ENCODE peak calls at places on chromosomes 3 and 15, in six cellular contexts. One of them, this sample, is unnamed.

GRCh38 chr3:157527471-157527881 is 24.3 kb upstream of the VEPH1 start:
- DNase-seq in mesenchymal stem cell: peak; percentile 34
- DNase-seq in mesendoderm: no peak
- DNase-seq in H1: no peak
- DNase-seq in IMR-90: peak; percentile 50
- DNase-seq in H9: no peak
- DNase-seq in this sample: no peak

GRCh38 chr15:70765504-70766281 is 2.3 kb upstream of the UACA start:
- DNase-seq in IMR-90: peak; percentile 63
- DNase-seq in H9: no peak
- DNase-seq in mesendoderm: no peak
- DNase-seq in mesenchymal stem cell: peak; percentile 66
- DNase-seq in H1: no peak
- DNase-seq in this sample: no peak

GRCh38 chr3:97131476-97131875 is 317.1 kb downstream of the EPHA6 start:
- DNase-seq in mesenchymal stem cell: no peak
- DNase-seq in H1: no peak
- DNase-seq in IMR-90: no peak
- DNase-seq in H9: no peak
- DNase-seq in mesendoderm: no peak
- DNase-seq in this sample: no peak

GRCh38 chr3:62481972-62482371 is 108.6 kb upstream of the FEZF2 start:
- DNase-seq in H1: no peak
- DNase-seq in IMR-90: no peak
- DNase-seq in mesendoderm: no peak
- DNase-seq in mesenchymal stem cell: no peak
- DNase-seq in H9: no peak
- DNase-seq in this sample: no peak

GRCh38 chr3:64578797-64579196 is 109.0 kb downstream of the ADAMTS9 start:
- DNase-seq in H9: no peak
- DNase-seq in mesenchymal stem cell: no peak
- DNase-seq in H1: no peak
- DNase-seq in IMR-90: no peak
- DNase-seq in mesendoderm: no peak
- DNase-seq in this sample: no peak

GRCh38 chr3:146814601-146815315 is 209.6 kb upstream of the PLSCR5 start:
- DNase-seq in IMR-90: peak; percentile 4
- DNase-seq in H1: no peak
- DNase-seq in mesendoderm: peak; percentile 86
- DNase-seq in H9: no peak
- DNase-seq in mesenchymal stem cell: peak; percentile 49
- DNase-seq in this sample: no peak

GRCh38 chr15:39142500-39142899 is 438.4 kb upstream of the THBS1 start:
- DNase-seq in mesenchymal stem cell: no peak
- DNase-seq in H9: no peak
- DNase-seq in IMR-90: no peak
- DNase-seq in H1: no peak
- DNase-seq in mesendoderm: no peak
- DNase-seq in this sample: no peak

GRCh38 chr15:28079313-28079969 is 19.7 kb downstream of the OCA2 start:
- DNase-seq in mesendoderm: no peak
- DNase-seq in H9: no peak
- DNase-seq in mesenchymal stem cell: no peak
- DNase-seq in H1: no peak
- DNase-seq in IMR-90: no peak
- DNase-seq in this sample: no peak

GRCh38 chr15:50440932-50441331 is 16.7 kb downstream of the USP8 start:
- DNase-seq in H1: no peak
- DNase-seq in mesenchymal stem cell: no peak
- DNase-seq in H9: no peak
- DNase-seq in IMR-90: no peak
- DNase-seq in mesendoderm: no peak
- DNase-seq in this sample: no peak

GRCh38 chr15:55914446-55914845 is 79.0 kb downstream of the NEDD4 start:
- DNase-seq in H9: no peak
- DNase-seq in mesenchymal stem cell: peak; percentile 39
- DNase-seq in H1: no peak
- DNase-seq in mesendoderm: no peak
- DNase-seq in IMR-90: no peak
- DNase-seq in this sample: no peak

GRCh38 chr3:113948015-113948917 is 453 bp downstream of the ZDHHC23 start:
- DNase-seq in mesendoderm: peak; percentile 76
- DNase-seq in H9: peak; percentile 81
- DNase-seq in mesenchymal stem cell: no peak
- DNase-seq in H1: peak; percentile 29
- DNase-seq in IMR-90: no peak
- DNase-seq in this sample: peak; percentile 47

GRCh38 chr3:194871143-194871863 is 185.6 kb downstream of the FAM43A start:
- DNase-seq in H9: peak; percentile 46
- DNase-seq in mesenchymal stem cell: peak; percentile 85
- DNase-seq in H1: no peak
- DNase-seq in IMR-90: peak; percentile 91
- DNase-seq in mesendoderm: peak; percentile 68
- DNase-seq in this sample: no peak

GRCh38 chr15:94480289-94480834 is 249.0 kb downstream of the MCTP2 start:
- DNase-seq in H1: no peak
- DNase-seq in IMR-90: no peak
- DNase-seq in mesenchymal stem cell: no peak
- DNase-seq in mesendoderm: peak; percentile 18
- DNase-seq in H9: no peak
- DNase-seq in this sample: no peak

GRCh38 chr3:193301441-193301840 is 60.4 kb downstream of the PLAAT1 start:
- DNase-seq in mesendoderm: peak; percentile 12
- DNase-seq in mesenchymal stem cell: no peak
- DNase-seq in H1: no peak
- DNase-seq in H9: no peak
- DNase-seq in IMR-90: no peak
- DNase-seq in this sample: no peak

DNA sequence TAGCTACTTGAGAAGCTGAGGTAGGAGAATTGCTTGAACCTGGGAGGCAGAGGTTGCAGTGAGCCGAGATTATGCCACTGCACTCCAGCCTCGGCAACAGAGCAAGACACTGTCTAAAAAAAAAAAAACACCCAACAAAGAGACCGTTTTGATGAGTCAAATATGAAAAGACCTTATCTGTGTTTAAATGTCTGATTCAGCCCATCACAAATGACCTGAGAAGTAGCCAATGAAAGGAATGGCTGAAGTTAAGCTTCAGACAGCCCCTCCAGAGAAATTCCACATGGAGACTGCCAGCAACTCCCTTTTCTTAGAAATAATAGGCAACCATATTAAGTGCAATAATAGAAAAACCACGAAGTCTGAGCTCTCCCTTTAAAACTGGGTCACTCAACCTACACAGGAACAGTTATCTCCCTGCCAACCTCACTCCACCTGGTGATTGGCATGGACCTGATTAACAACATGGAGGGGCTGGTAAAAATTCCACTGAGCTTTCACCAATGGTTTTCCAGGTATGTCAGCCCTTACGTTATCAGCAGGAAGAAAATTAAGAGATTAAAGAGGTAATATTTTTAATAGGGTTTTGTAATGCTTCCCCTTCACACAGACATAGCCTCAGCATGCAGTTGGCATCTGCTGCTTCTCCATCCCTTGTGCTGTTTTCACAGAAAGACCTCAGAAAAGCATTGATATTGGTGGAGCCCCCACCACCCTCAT is 238.1 kb upstream of the STT3B start:
- DNase-seq in H9: no peak
- DNase-seq in mesenchymal stem cell: no peak
- DNase-seq in IMR-90: peak; percentile 31
- DNase-seq in H1: no peak
- DNase-seq in mesendoderm: no peak
- DNase-seq in this sample: no peak
- H2BK120ac ChIP-seq in H9: no peak overlapping the region
- H2BK120ac ChIP-seq in mesenchymal stem cell: no peak overlapping the region
- H2BK120ac ChIP-seq in IMR-90: no peak overlapping the region
- H2BK120ac ChIP-seq in H1: no peak overlapping the region
- H2BK120ac ChIP-seq in mesendoderm: peak overlapping the region; percentile 62
- H2BK120ac ChIP-seq in this sample: no peak overlapping the region

DNA sequence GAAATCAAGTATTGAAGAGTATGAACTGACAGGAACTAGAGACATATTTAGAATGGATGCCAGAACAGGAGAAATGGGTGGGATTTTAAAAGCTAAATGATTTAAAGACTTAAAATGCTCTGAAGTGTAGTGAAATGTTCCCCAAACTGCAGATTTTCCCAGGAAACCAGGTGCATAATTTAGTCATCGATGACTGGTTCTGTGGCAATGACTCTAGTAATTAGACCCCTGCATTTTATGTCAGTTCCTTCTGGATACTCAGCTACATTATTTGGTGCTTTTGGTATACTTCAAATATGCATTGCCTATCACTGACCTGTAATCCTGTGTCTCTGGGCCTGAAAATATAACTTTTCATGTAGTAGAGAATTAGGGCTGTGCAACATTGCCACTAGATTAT is 16.8 kb downstream of the AGTR1 start:
- DNase-seq in H1: no peak
- DNase-seq in IMR-90: peak; percentile 50
- DNase-seq in mesendoderm: no peak
- DNase-seq in mesenchymal stem cell: no peak
- DNase-seq in H9: no peak
- DNase-seq in this sample: no peak
- H2BK15ac ChIP-seq in H1: no peak overlapping the region
- H2BK15ac ChIP-seq in IMR-90: no peak overlapping the region
- H2BK15ac ChIP-seq in mesendoderm: no peak overlapping the region
- H2BK15ac ChIP-seq in mesenchymal stem cell: no peak overlapping the region
- H2BK15ac ChIP-seq in H9: no peak overlapping the region
- H2BK15ac ChIP-seq in this sample: no peak overlapping the region

DNA sequence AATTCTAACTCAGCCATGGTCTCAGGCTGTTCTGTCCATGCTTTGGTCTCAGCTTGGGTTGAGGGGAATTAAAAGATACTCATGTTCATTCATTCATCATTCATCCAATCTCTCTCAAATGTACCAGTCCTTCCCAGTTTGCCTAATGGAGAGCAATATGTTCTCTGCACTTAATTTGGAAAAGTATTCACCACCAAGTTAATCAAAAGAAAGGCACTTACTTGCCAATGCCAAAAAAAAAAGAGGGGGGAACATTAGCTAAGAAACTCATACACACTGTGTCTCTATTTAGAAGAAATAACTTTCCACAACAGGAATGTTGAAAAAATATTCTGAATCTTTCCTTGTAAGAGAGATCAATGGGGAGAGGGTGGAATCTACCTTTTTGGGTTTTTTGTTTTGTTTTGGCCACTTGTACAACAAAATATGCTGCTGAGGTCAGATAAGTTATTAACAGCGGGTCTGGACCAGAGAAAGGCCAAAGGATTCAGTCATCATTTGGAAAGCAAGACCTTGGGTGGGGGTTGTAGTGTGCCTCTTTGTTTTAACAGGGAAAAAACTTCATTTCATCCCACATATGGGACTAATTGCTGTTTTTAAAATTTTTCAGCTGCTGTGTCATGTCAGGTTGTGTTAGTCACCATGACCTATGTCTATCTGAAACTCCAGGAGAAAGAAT is 152.3 kb downstream of the FBN1 start:
- DNase-seq in H1: no peak
- DNase-seq in H9: no peak
- DNase-seq in IMR-90: peak; percentile 95
- DNase-seq in mesendoderm: no peak
- DNase-seq in mesenchymal stem cell: peak; percentile 82
- DNase-seq in this sample: no peak
- H3K9ac ChIP-seq in H1: no peak overlapping the region
- H3K9ac ChIP-seq in H9: no peak overlapping the region
- H3K9ac ChIP-seq in IMR-90: no peak overlapping the region
- H3K9ac ChIP-seq in mesendoderm: no peak overlapping the region
- H3K9ac ChIP-seq in mesenchymal stem cell: peak overlapping the region; percentile 89
- H3K9ac ChIP-seq in this sample: no peak overlapping the region

DNA sequence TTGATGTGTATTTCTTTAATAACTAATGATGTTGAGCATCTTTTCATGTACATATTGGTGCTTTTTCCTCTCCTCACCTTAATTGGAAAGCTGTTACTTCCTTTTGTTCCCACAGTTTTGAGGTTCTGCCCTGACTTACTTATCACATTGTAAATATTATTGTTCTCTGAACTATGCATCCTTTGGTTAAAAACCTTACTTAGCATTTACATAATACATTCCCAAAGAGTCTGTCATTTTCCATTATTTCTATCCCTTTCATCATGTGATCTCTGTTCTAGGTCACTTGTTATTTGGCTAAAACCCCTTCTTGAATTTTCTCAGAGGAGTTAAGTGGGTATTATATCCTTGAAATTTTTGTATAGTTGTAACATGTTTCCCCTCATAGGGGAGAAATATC is 33.0 kb downstream of the SLC12A6 start:
- DNase-seq in H1: no peak
- DNase-seq in mesenchymal stem cell: peak; percentile 62
- DNase-seq in mesendoderm: no peak
- DNase-seq in IMR-90: peak; percentile 82
- DNase-seq in H9: no peak
- DNase-seq in this sample: no peak
- H2BK120ac ChIP-seq in H1: no peak overlapping the region
- H2BK120ac ChIP-seq in mesenchymal stem cell: no peak overlapping the region
- H2BK120ac ChIP-seq in mesendoderm: no peak overlapping the region
- H2BK120ac ChIP-seq in IMR-90: no peak overlapping the region
- H2BK120ac ChIP-seq in H9: no peak overlapping the region
- H2BK120ac ChIP-seq in this sample: no peak overlapping the region

GRCh38 chr3:33831053-33831452 is 32.6 kb downstream of the PDCD6IP start:
- DNase-seq in mesenchymal stem cell: no peak
- DNase-seq in H1: no peak
- DNase-seq in H9: no peak
- DNase-seq in IMR-90: peak; percentile 43
- DNase-seq in mesendoderm: no peak
- DNase-seq in this sample: no peak

GRCh38 chr3:33833408-33834116 is 35.1 kb downstream of the PDCD6IP start:
- DNase-seq in mesendoderm: peak; percentile 17
- DNase-seq in IMR-90: no peak
- DNase-seq in H1: no peak
- DNase-seq in H9: no peak
- DNase-seq in mesenchymal stem cell: no peak
- DNase-seq in this sample: no peak

GRCh38 chr3:33826206-33826605 is 27.8 kb downstream of the PDCD6IP start:
- DNase-seq in mesenchymal stem cell: no peak
- DNase-seq in H1: no peak
- DNase-seq in H9: no peak
- DNase-seq in IMR-90: peak; percentile 33
- DNase-seq in mesendoderm: no peak
- DNase-seq in this sample: no peak

GRCh38 chr3:33826688-33827087 is 28.3 kb downstream of the PDCD6IP start:
- DNase-seq in mesenchymal stem cell: no peak
- DNase-seq in mesendoderm: no peak
- DNase-seq in IMR-90: peak; percentile 75
- DNase-seq in H1: no peak
- DNase-seq in H9: no peak
- DNase-seq in this sample: no peak

DNA sequence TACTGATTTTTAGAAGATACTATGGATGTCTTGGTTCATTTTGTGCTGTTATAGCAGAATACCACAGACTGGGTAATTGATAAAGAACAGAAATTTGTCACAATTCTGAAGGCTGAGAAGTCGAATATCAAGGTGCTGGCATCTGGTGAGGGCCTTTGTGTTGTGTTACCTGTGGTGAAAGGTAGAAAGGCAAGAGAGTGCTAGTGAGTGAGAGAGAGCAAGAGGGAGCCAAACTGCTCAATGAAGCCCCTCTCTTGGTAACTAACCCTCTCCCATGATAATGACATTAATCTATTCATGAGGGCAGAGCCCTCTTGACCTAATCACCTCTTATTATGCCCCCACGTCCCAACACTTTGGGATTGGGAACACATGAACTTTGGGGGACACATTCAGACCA is 31.3 kb downstream of the PDCD6IP start:
- DNase-seq in IMR-90: no peak
- DNase-seq in H1: no peak
- DNase-seq in mesenchymal stem cell: no peak
- DNase-seq in H9: no peak
- DNase-seq in mesendoderm: no peak
- DNase-seq in this sample: no peak
- H2BK15ac ChIP-seq in IMR-90: no peak overlapping the region
- H2BK15ac ChIP-seq in H1: no peak overlapping the region
- H2BK15ac ChIP-seq in mesenchymal stem cell: no peak overlapping the region
- H2BK15ac ChIP-seq in H9: no peak overlapping the region
- H2BK15ac ChIP-seq in mesendoderm: no peak overlapping the region
- H2BK15ac ChIP-seq in this sample: no peak overlapping the region